ENCODE peak calls at places on chromosomes 13 and 19, in seven cellular contexts. One of them, this sample, is unnamed.

GRCh38 chr13:102402292-102402691 is 444 bp upstream of the FGF14 start:
- DNase-seq in stimulated activated CD8-positive, alpha-beta memory T cell treated with anti-CD3 and anti-CD28 coated beads, Interleukin-4, amount 100 ng/mL, for 1 hour: no peak
- DNase-seq in psoas muscle: peak
- DNase-seq in progenitor cell of endocrine pancreas: no peak
- DNase-seq in T-helper 1 cell: no peak
- DNase-seq in HS-5: no peak
- DNase-seq in fibroblast of mammary gland: peak
- DNase-seq in this sample: no peak

GRCh38 chr19:13795595-13796300 is 505 bp downstream of the ZSWIM4 start:
- DNase-seq in stimulated activated CD8-positive, alpha-beta memory T cell treated with anti-CD3 and anti-CD28 coated beads, Interleukin-4, amount 100 ng/mL, for 1 hour: no peak
- DNase-seq in psoas muscle: peak
- DNase-seq in progenitor cell of endocrine pancreas: no peak
- DNase-seq in T-helper 1 cell: no peak
- DNase-seq in HS-5: no peak
- DNase-seq in fibroblast of mammary gland: no peak
- DNase-seq in this sample: no peak

GRCh38 chr19:18366027-18366435 is 19.9 kb upstream of the GDF15 start:
- DNase-seq in stimulated activated CD8-positive, alpha-beta memory T cell treated with anti-CD3 and anti-CD28 coated beads, Interleukin-4, amount 100 ng/mL, for 1 hour: no peak
- DNase-seq in psoas muscle: no peak
- DNase-seq in progenitor cell of endocrine pancreas: no peak
- DNase-seq in T-helper 1 cell: no peak
- DNase-seq in HS-5: no peak
- DNase-seq in fibroblast of mammary gland: peak
- DNase-seq in this sample: no peak

GRCh38 chr13:112652512-112653458 is 37.1 kb upstream of the ATP11A start:
- DNase-seq in stimulated activated CD8-positive, alpha-beta memory T cell treated with anti-CD3 and anti-CD28 coated beads, Interleukin-4, amount 100 ng/mL, for 1 hour: no peak
- DNase-seq in psoas muscle: no peak
- DNase-seq in progenitor cell of endocrine pancreas: no peak
- DNase-seq in T-helper 1 cell: no peak
- DNase-seq in HS-5: no peak
- DNase-seq in fibroblast of mammary gland: peak
- DNase-seq in this sample: no peak

GRCh38 chr13:44834404-44834803 is 154.9 kb downstream of the NUFIP1 start:
- DNase-seq in stimulated activated CD8-positive, alpha-beta memory T cell treated with anti-CD3 and anti-CD28 coated beads, Interleukin-4, amount 100 ng/mL, for 1 hour: no peak
- DNase-seq in psoas muscle: no peak
- DNase-seq in progenitor cell of endocrine pancreas: no peak
- DNase-seq in T-helper 1 cell: no peak
- DNase-seq in HS-5: no peak
- DNase-seq in fibroblast of mammary gland: no peak
- DNase-seq in this sample: no peak

GRCh38 chr19:38869836-38870607 is 8.1 kb downstream of the RINL start:
- DNase-seq in stimulated activated CD8-positive, alpha-beta memory T cell treated with anti-CD3 and anti-CD28 coated beads, Interleukin-4, amount 100 ng/mL, for 1 hour: peak
- DNase-seq in psoas muscle: peak
- DNase-seq in progenitor cell of endocrine pancreas: peak
- DNase-seq in T-helper 1 cell: peak
- DNase-seq in HS-5: no peak
- DNase-seq in fibroblast of mammary gland: peak
- DNase-seq in this sample: peak

GRCh38 chr13:57935965-57936364 is 304.4 kb downstream of the PCDH17 start:
- DNase-seq in stimulated activated CD8-positive, alpha-beta memory T cell treated with anti-CD3 and anti-CD28 coated beads, Interleukin-4, amount 100 ng/mL, for 1 hour: no peak
- DNase-seq in psoas muscle: no peak
- DNase-seq in progenitor cell of endocrine pancreas: no peak
- DNase-seq in T-helper 1 cell: no peak
- DNase-seq in HS-5: no peak
- DNase-seq in fibroblast of mammary gland: no peak
- DNase-seq in this sample: no peak

GRCh38 chr19:53908106-53908932 is 759 bp upstream of the CACNG7 start:
- DNase-seq in stimulated activated CD8-positive, alpha-beta memory T cell treated with anti-CD3 and anti-CD28 coated beads, Interleukin-4, amount 100 ng/mL, for 1 hour: no peak
- DNase-seq in psoas muscle: peak
- DNase-seq in progenitor cell of endocrine pancreas: no peak
- DNase-seq in T-helper 1 cell: peak
- DNase-seq in HS-5: no peak
- DNase-seq in fibroblast of mammary gland: peak
- DNase-seq in this sample: no peak

This sample was measured in tibial nerve.